ENCODE peak calls at places on chromosomes 13 and 19, in seven cellular contexts. I is psoas muscle, M is thyroid gland, Q is body of pancreas, H is choroid plexus epithelial cell, D is cardiac muscle cell, L is fibroblast of pulmonary artery. S is an unnamed sample.
A peak's percentile ranks its signal among the peaks of the same experiment; 100 is the strongest.

GRCh38 chr19:16369664-16370576 is 45.3 kb downstream of the KLF2 start:
- DNase-seq in L (no peak), M (no peak), D (no peak), I (no peak), H (no peak), Q (no peak), S (no peak)

GRCh38 chr19:18000981-18001836 is 6.8 kb upstream of the ARRDC2 start:
- DNase-seq in D (peak; percentile 53), H (peak; percentile 59), I (peak; percentile 92), L (peak; percentile 81), M (peak; percentile 93), Q (peak; percentile 90), S (peak; percentile 89)

GRCh38 chr19:45705710-45706415 is 13.4 kb downstream of the QPCTL start:
- DNase-seq in L (no peak), D (no peak), M (no peak), H (no peak), Q (no peak), I (no peak), S (no peak)

GRCh38 chr13:27273658-27274425 is 3.2 kb downstream of the RASL11A start:
- DNase-seq in L (peak; percentile 72), I (no peak), D (peak; percentile 14), Q (no peak), M (no peak), H (peak; percentile 86), S (no peak)

GRCh38 chr13:98144501-98145350 is 1.8 kb downstream of the FARP1 start:
- DNase-seq in M (peak; percentile 43), D (peak; percentile 32), Q (peak; percentile 11), H (peak; percentile 63), I (no peak), L (peak; percentile 42), S (no peak)

GRCh38 chr13:18936104-18936503 is 245.5 kb downstream of the TUBA3C start:
- DNase-seq in Q (no peak), M (no peak), H (no peak), L (no peak), D (no peak), I (no peak), S (no peak)

GRCh38 chr13:42373048-42373812 is 101.3 kb downstream of the AKAP11 start:
- DNase-seq in M (no peak), D (no peak), L (no peak), Q (no peak), H (no peak), I (no peak), S (no peak)

GRCh38 chr13:100040196-100040595 is 48.7 kb upstream of the PCCA start:
- DNase-seq in D (no peak), L (no peak), I (no peak), M (no peak), Q (no peak), H (peak; percentile 17), S (no peak)

GRCh38 chr13:46621133-46621532 is 68.2 kb downstream of the LRCH1 start:
- DNase-seq in I (no peak), M (no peak), L (no peak), D (no peak), Q (no peak), H (no peak), S (no peak)

GRCh38 chr19:307111-307531 is 15.9 kb upstream of the PLPP2 start:
- DNase-seq in H (no peak), D (no peak), I (no peak), L (no peak), M (no peak), Q (no peak), S (no peak)

GRCh38 chr19:6250909-6251308 is 28.9 kb downstream of the MLLT1 start:
- DNase-seq in L (no peak), Q (no peak), D (no peak), M (no peak), I (no peak), H (no peak), S (no peak)

GRCh38 chr19:10137751-10138682 is 18.3 kb upstream of the EIF3G start:
- DNase-seq in Q (no peak), L (no peak), H (no peak), M (no peak), D (no peak), I (no peak), S (no peak)

GRCh38 chr13:80556291-80556690 is 215.4 kb upstream of the SPRY2 start:
- DNase-seq in I (no peak), Q (no peak), H (peak; percentile 53), L (peak; percentile 72), M (no peak), D (no peak), S (no peak)

GRCh38 chr19:57034544-57034943 is 85.2 kb upstream of the USP29 start:
- DNase-seq in L (no peak), I (no peak), H (no peak), M (no peak), Q (no peak), D (no peak), S (no peak)

GRCh38 chr19:37692956-37693660 is 26.5 kb downstream of the ZNF607 start:
- DNase-seq in Q (no peak), M (no peak), L (no peak), H (no peak), D (no peak), I (no peak), S (no peak)

GRCh38 chr13:110173247-110173818 is 133.6 kb downstream of the COL4A1 start:
- DNase-seq in H (peak; percentile 50), M (no peak), I (no peak), L (no peak), D (no peak), Q (no peak), S (no peak)

GRCh38 chr13:40786568-40786996 is 2.8 kb upstream of the SLC25A15 start:
- DNase-seq in Q (no peak), H (peak; percentile 57), L (peak; percentile 22), M (no peak), D (no peak), I (no peak), S (no peak)

GRCh38 chr13:40792284-40793051 is 3.1 kb downstream of the SLC25A15 start:
- DNase-seq in H (no peak), Q (no peak), D (no peak), I (no peak), M (no peak), L (no peak), S (no peak)

GRCh38 chr13:40787062-40787461 is 2.3 kb upstream of the SLC25A15 start:
- DNase-seq in M (no peak), Q (no peak), D (no peak), L (peak; percentile 4), I (no peak), H (peak; percentile 61), S (no peak)

GRCh38 chr13:40790232-40790631 is 821 bp downstream of the SLC25A15 start:
- DNase-seq in H (peak; percentile 14), Q (no peak), D (no peak), I (no peak), L (no peak), M (no peak), S (no peak)

GRCh38 chr13:40789275-40790231 is at the start of gene SLC25A15:
- DNase-seq in D (peak; percentile 91), M (peak; percentile 93), L (peak; percentile 79), Q (peak; percentile 89), I (peak; percentile 85), H (peak; percentile 68), S (peak; percentile 89)
- TF ChIP-seq CTCF in D (peak; percentile 17), M (peak; percentile 59), L (no peak), Q (peak; percentile 81), I (peak; percentile 26), H (no peak), S (peak; percentile 43)

GRCh38 chr19:55855160-55855559 is 18.8 kb downstream of the NLRP4 start:
- DNase-seq in I (no peak), Q (no peak), D (no peak), M (no peak), L (no peak), H (no peak), S (no peak)

GRCh38 chr19:55858401-55858800 is 22.1 kb downstream of the NLRP4 start:
- DNase-seq in L (no peak), D (no peak), M (no peak), H (no peak), Q (no peak), I (no peak), S (no peak)

GRCh38 chr19:55857149-55857548 is 20.8 kb downstream of the NLRP4 start:
- DNase-seq in Q (no peak), D (no peak), H (no peak), L (no peak), M (no peak), I (no peak), S (no peak)

DNA sequence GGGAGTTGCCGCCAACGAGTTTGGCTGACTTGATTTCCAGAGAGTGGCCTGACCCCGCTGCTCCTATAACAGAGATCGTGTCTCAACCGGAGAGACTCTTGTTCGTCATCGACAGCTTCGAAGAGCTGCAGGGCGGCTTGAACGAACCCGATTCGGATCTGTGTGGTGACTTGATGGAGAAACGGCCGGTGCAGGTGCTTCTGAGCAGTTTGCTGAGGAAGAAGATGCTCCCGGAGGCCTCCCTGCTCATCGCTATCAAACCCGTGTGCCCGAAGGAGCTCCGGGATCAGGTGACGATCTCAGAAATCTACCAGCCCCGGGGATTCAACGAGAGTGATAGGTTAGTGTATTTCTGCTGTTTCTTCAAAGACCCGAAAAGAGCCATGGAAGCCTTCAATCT is 21.6 kb downstream of the NLRP4 start:
- DNase-seq in I (no peak), H (no peak), M (no peak), L (no peak), Q (no peak), D (no peak), S (no peak)
- TF ChIP-seq CTCF in I (no peak), H (no peak), M (no peak), L (no peak), Q (no peak), D (no peak), S (no peak)

GRCh38 chr13:107675847-107676550 is 539.3 kb downstream of the LIG4 start:
- DNase-seq in L (no peak), Q (no peak), D (peak; percentile 17), H (no peak), I (no peak), M (no peak), S (no peak)

GRCh38 chr13:107680115-107680514 is 535.2 kb downstream of the LIG4 start:
- DNase-seq in D (no peak), L (no peak), M (no peak), Q (no peak), I (no peak), H (peak; percentile 51), S (no peak)

GRCh38 chr13:107681611-107682010 is 533.7 kb downstream of the LIG4 start:
- DNase-seq in D (peak; percentile 62), H (no peak), L (no peak), M (no peak), Q (no peak), I (no peak), S (no peak)

DNA sequence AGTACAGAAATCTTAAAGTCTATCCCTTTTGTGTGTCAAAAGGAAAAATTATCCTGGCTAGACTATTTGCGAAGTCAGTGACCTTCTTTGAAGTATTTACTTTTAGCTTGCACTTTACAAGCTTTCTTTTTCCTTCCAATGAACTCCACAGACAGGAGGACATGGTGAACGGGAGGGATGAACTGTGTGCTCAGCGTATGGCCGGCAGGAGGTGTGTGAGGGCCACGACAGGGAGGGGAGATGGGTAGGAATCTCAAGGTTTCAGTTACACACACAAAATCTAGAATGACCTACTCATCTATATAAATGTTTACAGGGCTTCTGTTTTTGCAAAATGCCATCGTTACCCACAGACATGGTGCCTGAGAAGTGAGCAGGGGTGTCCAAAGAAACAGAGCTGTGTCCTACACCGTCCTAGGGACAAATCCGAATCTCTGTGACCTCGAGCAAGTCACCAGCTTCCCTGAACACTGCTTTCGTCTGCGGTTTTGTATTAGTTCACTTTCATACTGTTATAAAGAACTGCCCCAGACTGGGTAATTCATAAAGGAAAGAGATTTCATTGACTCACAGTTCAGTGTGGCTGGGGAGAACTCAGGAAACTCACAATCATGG is 537.2 kb downstream of the LIG4 start:
- DNase-seq in L (no peak), H (peak; percentile 60), Q (no peak), M (no peak), D (peak; percentile 15), I (no peak), S (no peak)
- TF ChIP-seq CTCF in L (no peak), H (peak; percentile 67), Q (peak; percentile 20), M (no peak), D (no peak), I (no peak), S (no peak)

GRCh38 chr19:13476071-13476470 is 30.2 kb downstream of the CACNA1A start:
- DNase-seq in H (no peak), Q (no peak), D (no peak), I (no peak), L (no peak), M (no peak), S (no peak)
- TF ChIP-seq CTCF in H (no peak), Q (no peak), D (no peak), I (no peak), L (no peak), M (no peak), S (no peak)

S was measured in GM10248.